ENCODE peak calls at places on chromosomes 4 and X, in five cellular contexts. D, P, M, F and Z are unnamed samples.

GRCh38 chrX:136146614-136147319 is 566 bp upstream of the FHL1 start:
- DNase-seq in F (no peak), D (no peak), P (no peak), M (no peak), Z (peak; percentile 24)

GRCh38 chrX:34559325-34559724 is 97.8 kb downstream of the TMEM47 start:
- DNase-seq in D (no peak), M (no peak), P (no peak), F (peak; percentile 2), Z (no peak)

GRCh38 chr4:110897779-110898178 is 274.9 kb upstream of the PITX2 start:
- DNase-seq in D (no peak), F (no peak), P (no peak), M (no peak), Z (no peak)

GRCh38 chrX:107672955-107673378 is 44.7 kb downstream of the PRPS1 start:
- DNase-seq in D (peak; percentile 67), M (peak; percentile 63), F (peak; percentile 66), P (peak; percentile 92), Z (peak; percentile 75)

GRCh38 chrX:123475068-123475724 is 257.7 kb downstream of the THOC2 start:
- DNase-seq in D (no peak), F (peak; percentile 41), P (no peak), M (no peak), Z (no peak)

GRCh38 chr4:159069922-159070321 is 33.0 kb upstream of the RAPGEF2 start:
- DNase-seq in D (no peak), M (no peak), F (peak; percentile 80), P (no peak), Z (no peak)

GRCh38 chr4:4619821-4620220 is 78.0 kb upstream of the STX18 start:
- DNase-seq in P (no peak), D (no peak), F (no peak), M (no peak), Z (no peak)

GRCh38 chr4:54840992-54841768 is 183.4 kb downstream of the KIT start:
- DNase-seq in M (no peak), D (no peak), F (no peak), P (no peak), Z (no peak)

GRCh38 chr4:83889802-83890201 is 353.9 kb downstream of the GPAT3 start:
- DNase-seq in M (no peak), P (no peak), F (peak; percentile 86), D (no peak), Z (no peak)

GRCh38 chrX:125651426-125651825 is 331.8 kb downstream of the TEX13C start:
- DNase-seq in P (no peak), F (peak; percentile 8), M (no peak), D (no peak), Z (no peak)

GRCh38 chr4:159229164-159229563 is 126.3 kb downstream of the RAPGEF2 start:
- DNase-seq in F (peak; percentile 92), D (no peak), M (no peak), P (no peak), Z (no peak)

DNA sequence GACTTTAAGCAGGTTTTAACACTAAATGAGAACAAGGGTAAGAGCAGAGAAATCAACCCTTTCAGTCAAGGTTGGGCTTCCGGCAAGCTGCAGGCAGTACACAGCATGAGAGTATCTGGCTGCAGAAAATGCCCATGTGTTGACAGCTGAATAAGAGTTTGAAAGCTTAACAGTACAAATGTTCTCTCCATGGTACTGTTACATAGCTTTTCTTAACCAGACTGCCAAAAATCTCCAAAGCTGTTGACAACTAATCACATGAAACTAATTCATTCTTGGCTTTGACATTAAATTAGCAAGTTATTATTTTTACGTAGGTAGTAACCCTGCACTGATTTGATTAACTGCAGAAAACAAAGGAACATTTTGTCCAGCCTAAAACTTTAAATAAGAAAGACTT is 153.5 kb downstream of the SLC10A7 start:
- DNase-seq in M (no peak), F (no peak), D (no peak), P (no peak), Z (no peak)
- H3K4me3 ChIP-seq in M (no peak overlapping the region), F (no peak overlapping the region), D (no peak overlapping the region), P (no peak overlapping the region), Z (no peak overlapping the region)

DNA sequence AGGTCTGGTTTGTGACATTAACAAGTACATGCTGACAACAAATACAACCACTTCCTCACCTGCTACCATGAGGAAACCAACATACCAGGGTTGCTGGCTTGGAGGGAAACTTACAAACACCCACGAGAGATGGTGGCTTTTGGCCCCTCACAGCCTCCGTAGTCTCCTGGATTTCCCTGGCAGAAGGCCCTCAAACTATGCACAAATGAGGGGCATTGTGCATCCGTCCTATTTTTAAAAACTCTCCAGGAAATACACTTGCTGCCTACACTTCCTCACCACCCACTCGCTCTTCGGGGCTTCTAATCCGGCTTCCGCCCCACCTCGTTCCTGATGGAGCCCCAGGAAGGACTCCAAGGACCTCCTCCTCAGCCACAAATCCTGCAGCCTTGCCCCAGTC is 355.0 kb upstream of the GATB start:
- DNase-seq in D (no peak), F (no peak), P (no peak), M (no peak), Z (no peak)
- H3K4me1 ChIP-seq in D (no peaks in the 10 kb centered on the region), F (no peaks in the 10 kb centered on the region), P (no peaks in the 10 kb centered on the region), M (peaks cover 30% of the 10 kb centered on the region), Z (peaks cover 24% of the 10 kb centered on the region)

GRCh38 chrX:48573690-48574269 is 504 bp upstream of the RBM3 start:
- DNase-seq in F (no peak), P (peak; percentile 69), M (peak; percentile 6), D (peak; percentile 14), Z (peak; percentile 74)

GRCh38 chrX:48576108-48576507 is 1.8 kb downstream of the RBM3 start:
- DNase-seq in F (no peak), M (no peak), P (no peak), D (no peak), Z (no peak)

GRCh38 chrX:48578661-48579128 is 4.4 kb downstream of the RBM3 start:
- DNase-seq in D (no peak), M (no peak), F (no peak), P (no peak), Z (no peak)

GRCh38 chrX:48574270-48575266 is at the start of gene RBM3:
- DNase-seq in F (peak; percentile 86), M (peak; percentile 90), D (peak; percentile 80), P (peak; percentile 96), Z (peak; percentile 97)

GRCh38 chrX:48575642-48576041 is 1.4 kb downstream of the RBM3 start:
- DNase-seq in D (no peak), P (no peak), F (no peak), M (no peak), Z (no peak)
- H3K36me3 ChIP-seq in D (peaks cover 51% of the 10 kb centered on the region), P (peaks cover 39% of the 10 kb centered on the region), F (peaks cover 22% of the 10 kb centered on the region), M (peaks cover 36% of the 10 kb centered on the region), Z (peaks cover 48% of the 10 kb centered on the region)

GRCh38 chr4:119865789-119866188 is 200.9 kb downstream of the MAD2L1 start:
- DNase-seq in P (no peak), F (no peak), M (no peak), D (no peak), Z (no peak)
- H3K4me3 ChIP-seq in P (no peak overlapping the region), F (no peak overlapping the region), M (no peak overlapping the region), D (no peak overlapping the region), Z (no peak overlapping the region)

GRCh38 chr4:40307627-40308497 is 27.3 kb upstream of the CHRNA9 start:
- DNase-seq in P (no peak), F (no peak), D (no peak), M (no peak), Z (no peak)
- H3K4me1 ChIP-seq in P (no peaks in the 10 kb centered on the region), F (peaks cover 2% of the 10 kb centered on the region), D (peaks cover 8% of the 10 kb centered on the region), M (no peaks in the 10 kb centered on the region), Z (no peaks in the 10 kb centered on the region)

GRCh38 chr4:2742823-2743517 is 13.2 kb downstream of the TNIP2 start:
- DNase-seq in F (no peak), P (no peak), D (no peak), M (no peak), Z (no peak)
- H3K36me3 ChIP-seq in F (peaks cover 14% of the 10 kb centered on the region), P (peaks cover 51% of the 10 kb centered on the region), D (peaks cover 84% of the 10 kb centered on the region), M (peaks cover 54% of the 10 kb centered on the region), Z (peaks cover 64% of the 10 kb centered on the region)

GRCh38 chr4:138242830-138243149 is 641 bp upstream of the SLC7A11 start:
- DNase-seq in M (no peak), F (no peak), P (no peak), D (no peak), Z (no peak)
- H3K4me3 ChIP-seq in M (no peak overlapping the region), F (peak overlapping the region; percentile 57), P (peak overlapping the region; percentile 34), D (peak overlapping the region; percentile 10), Z (peak overlapping the region; percentile 49)

GRCh38 chrX:19172741-19173140 is 50.5 kb upstream of the ADGRG2 start:
- DNase-seq in M (no peak), D (no peak), F (no peak), P (no peak), Z (no peak)

GRCh38 chrX:19176901-19177630 is 54.8 kb upstream of the ADGRG2 start:
- DNase-seq in F (no peak), M (no peak), P (no peak), D (no peak), Z (no peak)

GRCh38 chrX:19178402-19178801 is 56.1 kb upstream of the ADGRG2 start:
- DNase-seq in D (no peak), P (no peak), M (no peak), F (no peak), Z (no peak)

GRCh38 chrX:19177710-19178109 is 55.4 kb upstream of the ADGRG2 start:
- DNase-seq in D (no peak), M (no peak), P (no peak), F (peak; percentile 56), Z (no peak)

GRCh38 chrX:19174401-19175025 is 52.2 kb upstream of the ADGRG2 start:
- DNase-seq in P (peak; percentile 58), F (peak; percentile 52), D (peak; percentile 15), M (no peak), Z (peak; percentile 18)
- H3K4me1 ChIP-seq in P (no peaks in the 10 kb centered on the region), F (peaks cover 3% of the 10 kb centered on the region), D (no peaks in the 10 kb centered on the region), M (no peaks in the 10 kb centered on the region), Z (no peaks in the 10 kb centered on the region)

DNA sequence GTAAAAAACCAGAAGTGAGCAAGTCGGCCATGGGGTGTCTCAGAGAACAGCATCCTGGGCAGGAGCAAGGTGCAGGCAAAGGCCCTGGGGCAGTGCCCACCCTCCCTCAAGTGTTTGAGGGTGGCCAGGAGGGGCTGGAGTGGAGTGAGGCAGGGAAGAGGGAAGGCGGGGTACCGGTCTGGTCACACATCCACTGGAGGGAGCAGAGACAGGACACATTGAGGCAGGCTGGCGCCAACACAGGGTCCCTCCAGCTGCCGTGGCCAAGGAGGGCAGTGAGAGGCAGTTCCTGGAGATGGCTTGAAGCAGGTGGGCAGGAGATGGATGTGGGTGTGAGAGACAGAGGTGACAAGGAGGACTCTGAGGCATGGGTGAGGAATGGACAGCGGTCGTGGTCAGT is 20.3 kb upstream of the RNF4 start:
- DNase-seq in P (peak; percentile 54), F (no peak), M (no peak), D (no peak), Z (no peak)
- H3K36me3 ChIP-seq in P (no peaks in the 10 kb centered on the region), F (no peaks in the 10 kb centered on the region), M (no peaks in the 10 kb centered on the region), D (no peaks in the 10 kb centered on the region), Z (no peaks in the 10 kb centered on the region)

GRCh38 chrX:150421816-150422215 is 58.7 kb downstream of the MAMLD1 start:
- DNase-seq in D (no peak), P (peak; percentile 63), F (peak; percentile 60), M (peak; percentile 2), Z (peak; percentile 75)
- H3K4me3 ChIP-seq in D (no peak overlapping the region), P (no peak overlapping the region), F (no peak overlapping the region), M (no peak overlapping the region), Z (no peak overlapping the region)